ENCODE peak calls at places on chromosomes 1 and 21, in ten cellular contexts. One of them, this sample, is unnamed. For H3K36me3, the result is how much of the 10 kb centered on the place peaks cover.

GRCh38 chr1:63124666-63125191 is 197.6 kb upstream of the FOXD3 start:
- DNase-seq in OCI-LY7: no peak
- DNase-seq in BE2C: no peak
- DNase-seq in left lung: no peak
- DNase-seq in stomach: no peak
- DNase-seq in esophagus squamous epithelium: no peak
- DNase-seq in fibroblast of lung: peak
- DNase-seq in Caco-2: no peak
- DNase-seq in pancreas: no peak
- DNase-seq in uterus: no peak
- DNase-seq in this sample: peak

GRCh38 chr1:186670279-186670964 is 9.8 kb downstream of the PTGS2 start:
- DNase-seq in OCI-LY7: no peak
- DNase-seq in BE2C: no peak
- DNase-seq in left lung: no peak
- DNase-seq in stomach: no peak
- DNase-seq in esophagus squamous epithelium: no peak
- DNase-seq in fibroblast of lung: no peak
- DNase-seq in Caco-2: no peak
- DNase-seq in pancreas: no peak
- DNase-seq in uterus: no peak
- DNase-seq in this sample: no peak

GRCh38 chr1:191889623-191890003 is 268.6 kb upstream of the RGS18 start:
- DNase-seq in OCI-LY7: no peak
- DNase-seq in BE2C: no peak
- DNase-seq in left lung: no peak
- DNase-seq in stomach: no peak
- DNase-seq in esophagus squamous epithelium: no peak
- DNase-seq in fibroblast of lung: no peak
- DNase-seq in Caco-2: no peak
- DNase-seq in pancreas: no peak
- DNase-seq in uterus: no peak
- DNase-seq in this sample: no peak

GRCh38 chr1:218164930-218165686 is 120.0 kb upstream of the RRP15 start:
- DNase-seq in OCI-LY7: peak
- DNase-seq in BE2C: peak
- DNase-seq in left lung: no peak
- DNase-seq in stomach: no peak
- DNase-seq in esophagus squamous epithelium: no peak
- DNase-seq in fibroblast of lung: peak
- DNase-seq in Caco-2: peak
- DNase-seq in pancreas: no peak
- DNase-seq in uterus: no peak
- DNase-seq in this sample: peak

GRCh38 chr1:114107474-114108175 is 46.0 kb downstream of the SYT6 start:
- DNase-seq in OCI-LY7: no peak
- DNase-seq in BE2C: no peak
- DNase-seq in left lung: no peak
- DNase-seq in stomach: no peak
- DNase-seq in esophagus squamous epithelium: no peak
- DNase-seq in fibroblast of lung: no peak
- DNase-seq in Caco-2: peak
- DNase-seq in pancreas: no peak
- DNase-seq in uterus: no peak
- DNase-seq in this sample: peak

GRCh38 chr1:88922214-88922613 is 30.8 kb upstream of the GTF2B start:
- DNase-seq in OCI-LY7: no peak
- DNase-seq in BE2C: no peak
- DNase-seq in left lung: no peak
- DNase-seq in stomach: no peak
- DNase-seq in esophagus squamous epithelium: no peak
- DNase-seq in fibroblast of lung: no peak
- DNase-seq in Caco-2: no peak
- DNase-seq in pancreas: no peak
- DNase-seq in uterus: no peak
- DNase-seq in this sample: no peak

GRCh38 chr1:157960773-157961172 is 32.7 kb upstream of the KIRREL1 start:
- DNase-seq in OCI-LY7: peak
- DNase-seq in BE2C: no peak
- DNase-seq in left lung: no peak
- DNase-seq in stomach: no peak
- DNase-seq in esophagus squamous epithelium: no peak
- DNase-seq in fibroblast of lung: no peak
- DNase-seq in Caco-2: no peak
- DNase-seq in pancreas: no peak
- DNase-seq in uterus: no peak
- DNase-seq in this sample: no peak

GRCh38 chr1:18922319-18922726 is 20.0 kb upstream of the ALDH4A1 start:
- DNase-seq in OCI-LY7: no peak
- DNase-seq in BE2C: no peak
- DNase-seq in left lung: peak
- DNase-seq in stomach: peak
- DNase-seq in esophagus squamous epithelium: no peak
- DNase-seq in fibroblast of lung: peak
- DNase-seq in Caco-2: peak
- DNase-seq in pancreas: peak
- DNase-seq in uterus: peak
- DNase-seq in this sample: peak

GRCh38 chr21:41425954-41426655 is at the start of gene MX1:
- DNase-seq in OCI-LY7: peak
- DNase-seq in BE2C: no peak
- DNase-seq in left lung: peak
- DNase-seq in stomach: peak
- DNase-seq in esophagus squamous epithelium: no peak
- DNase-seq in fibroblast of lung: peak
- DNase-seq in Caco-2: peak
- DNase-seq in pancreas: peak
- DNase-seq in uterus: peak
- DNase-seq in this sample: peak

GRCh38 chr21:41428847-41429246 is 2.8 kb downstream of the MX1 start:
- DNase-seq in OCI-LY7: no peak
- DNase-seq in BE2C: no peak
- DNase-seq in left lung: no peak
- DNase-seq in stomach: no peak
- DNase-seq in esophagus squamous epithelium: no peak
- DNase-seq in fibroblast of lung: no peak
- DNase-seq in Caco-2: no peak
- DNase-seq in pancreas: no peak
- DNase-seq in uterus: no peak
- DNase-seq in this sample: no peak

GRCh38 chr21:41426656-41427311 is 745 bp downstream of the MX1 start:
- DNase-seq in OCI-LY7: no peak
- DNase-seq in BE2C: no peak
- DNase-seq in left lung: no peak
- DNase-seq in stomach: no peak
- DNase-seq in esophagus squamous epithelium: no peak
- DNase-seq in fibroblast of lung: no peak
- DNase-seq in Caco-2: no peak
- DNase-seq in pancreas: no peak
- DNase-seq in uterus: no peak
- DNase-seq in this sample: peak

GRCh38 chr21:41428311-41428710 is 2.3 kb downstream of the MX1 start:
- DNase-seq in OCI-LY7: no peak
- DNase-seq in BE2C: no peak
- DNase-seq in left lung: no peak
- DNase-seq in stomach: no peak
- DNase-seq in esophagus squamous epithelium: no peak
- DNase-seq in fibroblast of lung: no peak
- DNase-seq in Caco-2: no peak
- DNase-seq in pancreas: no peak
- DNase-seq in uterus: no peak
- DNase-seq in this sample: no peak

GRCh38 chr21:41427556-41427955 is 1.5 kb downstream of the MX1 start:
- DNase-seq in OCI-LY7: no peak
- DNase-seq in BE2C: no peak
- DNase-seq in left lung: no peak
- DNase-seq in stomach: no peak
- DNase-seq in esophagus squamous epithelium: no peak
- DNase-seq in fibroblast of lung: no peak
- DNase-seq in Caco-2: no peak
- DNase-seq in pancreas: no peak
- DNase-seq in uterus: no peak
- DNase-seq in this sample: no peak
- H3K4me3 ChIP-seq in OCI-LY7: no peak
- H3K4me3 ChIP-seq in BE2C: no peak
- H3K4me3 ChIP-seq in left lung: peak
- H3K4me3 ChIP-seq in stomach: no peak
- H3K4me3 ChIP-seq in esophagus squamous epithelium: no peak
- H3K4me3 ChIP-seq in fibroblast of lung: no peak
- H3K4me3 ChIP-seq in Caco-2: no peak
- H3K4me3 ChIP-seq in pancreas: no peak
- H3K4me3 ChIP-seq in uterus: no peak
- H3K4me3 ChIP-seq in this sample: no peak

GRCh38 chr1:6645022-6645421 is 20.4 kb downstream of the THAP3 start:
- DNase-seq in OCI-LY7: no peak
- DNase-seq in BE2C: no peak
- DNase-seq in left lung: no peak
- DNase-seq in stomach: no peak
- DNase-seq in esophagus squamous epithelium: no peak
- DNase-seq in fibroblast of lung: no peak
- DNase-seq in Caco-2: no peak
- DNase-seq in pancreas: no peak
- DNase-seq in uterus: no peak
- DNase-seq in this sample: peak

GRCh38 chr1:6648556-6648955 is 23.9 kb downstream of the THAP3 start:
- DNase-seq in OCI-LY7: no peak
- DNase-seq in BE2C: no peak
- DNase-seq in left lung: no peak
- DNase-seq in stomach: no peak
- DNase-seq in esophagus squamous epithelium: no peak
- DNase-seq in fibroblast of lung: no peak
- DNase-seq in Caco-2: no peak
- DNase-seq in pancreas: no peak
- DNase-seq in uterus: no peak
- DNase-seq in this sample: no peak

GRCh38 chr1:6651889-6652288 is 27.2 kb downstream of the THAP3 start:
- DNase-seq in OCI-LY7: no peak
- DNase-seq in BE2C: no peak
- DNase-seq in left lung: no peak
- DNase-seq in stomach: no peak
- DNase-seq in esophagus squamous epithelium: no peak
- DNase-seq in fibroblast of lung: no peak
- DNase-seq in Caco-2: no peak
- DNase-seq in pancreas: no peak
- DNase-seq in uterus: no peak
- DNase-seq in this sample: no peak

DNA sequence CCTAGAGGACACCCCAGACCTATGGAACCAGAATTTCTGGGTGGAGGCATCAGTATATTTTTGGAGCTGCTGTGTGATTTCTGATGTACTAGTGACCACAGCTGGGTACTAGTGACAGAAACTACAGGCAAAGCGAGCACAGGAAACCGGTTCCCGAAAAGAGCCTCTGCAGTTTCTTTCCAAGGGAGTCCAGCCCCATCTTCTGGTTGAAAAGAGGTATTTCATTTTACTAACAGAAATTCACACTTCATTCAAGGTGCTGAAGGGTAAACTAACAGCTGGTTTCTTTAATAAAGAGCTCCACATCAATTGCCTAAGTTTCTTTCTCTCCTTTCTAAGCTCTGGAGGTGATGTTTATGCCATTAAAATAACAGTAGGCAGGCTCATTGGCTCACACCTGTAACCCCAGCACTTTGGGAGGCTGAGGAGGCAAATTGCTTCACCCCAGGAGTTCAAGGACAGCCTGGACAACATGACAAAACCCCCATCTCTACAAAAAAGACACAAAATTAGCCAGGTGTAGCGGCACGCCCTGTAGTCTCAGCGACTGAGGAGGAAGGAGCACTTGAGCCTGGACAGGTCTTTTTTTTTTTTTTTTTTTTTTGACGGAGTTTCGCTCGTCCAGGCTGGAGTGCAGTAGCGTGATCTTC is 22.0 kb downstream of the THAP3 start:
- DNase-seq in OCI-LY7: peak
- DNase-seq in BE2C: no peak
- DNase-seq in left lung: no peak
- DNase-seq in stomach: peak
- DNase-seq in esophagus squamous epithelium: no peak
- DNase-seq in fibroblast of lung: peak
- DNase-seq in Caco-2: peak
- DNase-seq in pancreas: no peak
- DNase-seq in uterus: peak
- DNase-seq in this sample: peak
- H3K36me3 ChIP-seq in OCI-LY7: half or more
- H3K36me3 ChIP-seq in BE2C: under half
- H3K36me3 ChIP-seq in left lung: half or more
- H3K36me3 ChIP-seq in stomach: half or more
- H3K36me3 ChIP-seq in esophagus squamous epithelium: under half
- H3K36me3 ChIP-seq in fibroblast of lung: under half
- H3K36me3 ChIP-seq in Caco-2: under half
- H3K36me3 ChIP-seq in pancreas: under half
- H3K36me3 ChIP-seq in uterus: under half
- H3K36me3 ChIP-seq in this sample: under half

GRCh38 chr1:66930823-66931174 is 6.0 kb downstream of the MIER1 start:
- DNase-seq in OCI-LY7: no peak
- DNase-seq in BE2C: no peak
- DNase-seq in left lung: no peak
- DNase-seq in stomach: no peak
- DNase-seq in esophagus squamous epithelium: no peak
- DNase-seq in fibroblast of lung: no peak
- DNase-seq in Caco-2: no peak
- DNase-seq in pancreas: no peak
- DNase-seq in uterus: no peak
- DNase-seq in this sample: no peak

GRCh38 chr1:66929289-66929688 is 4.5 kb downstream of the MIER1 start:
- DNase-seq in OCI-LY7: peak
- DNase-seq in BE2C: no peak
- DNase-seq in left lung: no peak
- DNase-seq in stomach: no peak
- DNase-seq in esophagus squamous epithelium: no peak
- DNase-seq in fibroblast of lung: no peak
- DNase-seq in Caco-2: no peak
- DNase-seq in pancreas: no peak
- DNase-seq in uterus: no peak
- DNase-seq in this sample: peak

GRCh38 chr1:66931548-66932124 is 6.8 kb downstream of the MIER1 start:
- DNase-seq in OCI-LY7: peak
- DNase-seq in BE2C: no peak
- DNase-seq in left lung: no peak
- DNase-seq in stomach: no peak
- DNase-seq in esophagus squamous epithelium: no peak
- DNase-seq in fibroblast of lung: no peak
- DNase-seq in Caco-2: no peak
- DNase-seq in pancreas: no peak
- DNase-seq in uterus: no peak
- DNase-seq in this sample: peak

GRCh38 chr1:66929691-66929998 is 4.9 kb downstream of the MIER1 start:
- DNase-seq in OCI-LY7: no peak
- DNase-seq in BE2C: no peak
- DNase-seq in left lung: no peak
- DNase-seq in stomach: no peak
- DNase-seq in esophagus squamous epithelium: no peak
- DNase-seq in fibroblast of lung: no peak
- DNase-seq in Caco-2: no peak
- DNase-seq in pancreas: no peak
- DNase-seq in uterus: no peak
- DNase-seq in this sample: no peak

DNA sequence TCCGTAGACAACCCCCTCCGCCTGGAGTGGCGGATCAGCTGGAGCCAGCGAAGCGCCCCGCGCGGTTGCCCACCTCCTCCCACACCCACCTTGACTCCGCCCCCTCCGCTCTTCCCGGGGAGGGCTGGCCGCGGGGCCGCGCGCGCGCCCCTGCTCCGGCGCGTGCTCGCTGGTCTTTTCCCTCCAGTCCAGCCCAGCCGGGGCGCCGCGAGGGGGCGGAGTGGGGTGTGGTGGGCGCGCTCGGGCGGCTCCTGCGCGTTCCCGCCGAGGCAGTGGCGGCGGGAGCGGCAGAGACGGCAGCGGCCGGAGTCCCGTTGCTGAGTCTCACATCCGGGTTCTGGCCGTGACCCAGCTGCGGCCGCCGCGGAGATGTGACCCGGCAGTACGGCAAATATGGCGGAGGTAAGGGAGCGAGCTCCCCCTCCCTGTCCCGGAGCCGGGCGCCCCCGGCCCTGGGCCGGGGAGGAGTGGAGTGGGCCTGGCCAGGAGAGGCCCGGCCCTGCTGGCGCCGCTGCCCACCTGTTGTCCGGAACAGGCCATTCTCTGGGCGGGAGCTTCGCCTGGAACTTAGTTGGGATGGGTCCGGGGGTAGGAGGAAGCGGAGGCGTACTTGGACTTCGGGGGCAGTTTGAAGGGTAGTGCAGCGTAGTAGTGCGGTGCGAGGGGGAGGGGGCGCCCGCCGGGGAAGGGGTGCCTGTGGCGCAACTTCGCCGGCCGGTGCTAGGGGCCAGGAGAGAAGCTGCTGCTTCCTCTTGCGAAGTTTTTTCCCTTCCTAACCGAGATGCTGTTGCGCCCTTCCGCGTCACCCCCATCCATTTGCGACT is 5.4 kb downstream of the MIER1 start:
- DNase-seq in OCI-LY7: peak
- DNase-seq in BE2C: peak
- DNase-seq in left lung: peak
- DNase-seq in stomach: peak
- DNase-seq in esophagus squamous epithelium: peak
- DNase-seq in fibroblast of lung: peak
- DNase-seq in Caco-2: peak
- DNase-seq in pancreas: peak
- DNase-seq in uterus: peak
- DNase-seq in this sample: peak
- TF ChIP-seq CTCF in OCI-LY7: peak
- TF ChIP-seq CTCF in BE2C: no peak
- TF ChIP-seq CTCF in left lung: peak
- TF ChIP-seq CTCF in stomach: peak
- TF ChIP-seq CTCF in esophagus squamous epithelium: peak
- TF ChIP-seq CTCF in fibroblast of lung: no peak
- TF ChIP-seq CTCF in Caco-2: no peak
- TF ChIP-seq CTCF in pancreas: peak
- TF ChIP-seq CTCF in uterus: peak
- TF ChIP-seq CTCF in this sample: no peak

GRCh38 chr1:160207118-160207650 is 2.0 kb downstream of the PEA15 start:
- DNase-seq in OCI-LY7: no peak
- DNase-seq in BE2C: no peak
- DNase-seq in left lung: no peak
- DNase-seq in stomach: no peak
- DNase-seq in esophagus squamous epithelium: no peak
- DNase-seq in fibroblast of lung: no peak
- DNase-seq in Caco-2: no peak
- DNase-seq in pancreas: no peak
- DNase-seq in uterus: no peak
- DNase-seq in this sample: no peak

GRCh38 chr1:160207751-160208150 is 2.6 kb downstream of the PEA15 start:
- DNase-seq in OCI-LY7: no peak
- DNase-seq in BE2C: no peak
- DNase-seq in left lung: no peak
- DNase-seq in stomach: no peak
- DNase-seq in esophagus squamous epithelium: no peak
- DNase-seq in fibroblast of lung: no peak
- DNase-seq in Caco-2: no peak
- DNase-seq in pancreas: no peak
- DNase-seq in uterus: no peak
- DNase-seq in this sample: no peak

GRCh38 chr1:160205974-160206369 is 788 bp downstream of the PEA15 start:
- DNase-seq in OCI-LY7: peak
- DNase-seq in BE2C: peak
- DNase-seq in left lung: peak
- DNase-seq in stomach: no peak
- DNase-seq in esophagus squamous epithelium: no peak
- DNase-seq in fibroblast of lung: peak
- DNase-seq in Caco-2: no peak
- DNase-seq in pancreas: peak
- DNase-seq in uterus: peak
- DNase-seq in this sample: peak

GRCh38 chr1:160205242-160205973 is at the start of gene PEA15:
- DNase-seq in OCI-LY7: peak
- DNase-seq in BE2C: peak
- DNase-seq in left lung: peak
- DNase-seq in stomach: peak
- DNase-seq in esophagus squamous epithelium: no peak
- DNase-seq in fibroblast of lung: peak
- DNase-seq in Caco-2: peak
- DNase-seq in pancreas: peak
- DNase-seq in uterus: peak
- DNase-seq in this sample: peak

GRCh38 chr1:160206421-160207117 is 1.4 kb downstream of the PEA15 start:
- DNase-seq in OCI-LY7: peak
- DNase-seq in BE2C: no peak
- DNase-seq in left lung: no peak
- DNase-seq in stomach: no peak
- DNase-seq in esophagus squamous epithelium: no peak
- DNase-seq in fibroblast of lung: peak
- DNase-seq in Caco-2: no peak
- DNase-seq in pancreas: no peak
- DNase-seq in uterus: no peak
- DNase-seq in this sample: peak
- H3K4me3 ChIP-seq in OCI-LY7: peak
- H3K4me3 ChIP-seq in BE2C: peak
- H3K4me3 ChIP-seq in left lung: peak
- H3K4me3 ChIP-seq in stomach: peak
- H3K4me3 ChIP-seq in esophagus squamous epithelium: peak
- H3K4me3 ChIP-seq in fibroblast of lung: peak
- H3K4me3 ChIP-seq in Caco-2: no peak
- H3K4me3 ChIP-seq in pancreas: peak
- H3K4me3 ChIP-seq in uterus: peak
- H3K4me3 ChIP-seq in this sample: peak

This sample was measured in osteoblast.